ENCODE peak calls at places on chromosome 2, in five cellular contexts. O is fibroblast of villous mesenchyme; B is K562; Y is stimulated activated CD4-positive, alpha-beta T cell treated with anti-CD3 and anti-CD28 coated beads, Interleukin-1b, Interleukin-23, amount 100 ng/mL, for 24 hours; U is activated naive CD8-positive, alpha-beta T cell treated with anti-CD3 and anti-CD28 coated beads, Interleukin-2, amount 50 U/mL, for 16 hours. E is an unnamed sample.

GRCh38 chr2:148643998-148644884 is at the start of gene EPC2:
- DNase-seq in B (peak), Y (peak), U (peak), O (peak), E (peak)

GRCh38 chr2:43340945-43341356 is 114.5 kb upstream of the ZFP36L2 start:
- DNase-seq in O (peak), Y (no peak), B (no peak), U (no peak), E (peak)

GRCh38 chr2:119116411-119117295 is 41.9 kb downstream of the C1QL2 start:
- DNase-seq in B (no peak), Y (no peak), U (no peak), O (no peak), E (no peak)

GRCh38 chr2:160114020-160114419 is 51.6 kb upstream of the PLA2R1 start:
- DNase-seq in B (no peak), Y (no peak), O (no peak), U (no peak), E (no peak)

GRCh38 chr2:230877131-230877736 is 12.5 kb downstream of the ITM2C start:
- DNase-seq in U (no peak), O (no peak), B (no peak), Y (no peak), E (no peak)

GRCh38 chr2:240411261-240412160 is 24.0 kb upstream of the GPC1 start:
- DNase-seq in U (no peak), B (no peak), Y (no peak), O (no peak), E (no peak)

GRCh38 chr2:223633656-223634055 is 31.5 kb upstream of the SCG2 start:
- DNase-seq in U (no peak), Y (no peak), B (no peak), O (no peak), E (no peak)

GRCh38 chr2:110910404-110910803 is 178.0 kb downstream of the ACOXL start:
- DNase-seq in Y (no peak), U (no peak), O (no peak), B (no peak), E (no peak)

GRCh38 chr2:26462511-26463251 is 15.2 kb downstream of the OTOF start:
- DNase-seq in U (no peak), B (peak), O (peak), Y (no peak), E (peak)

GRCh38 chr2:26727641-26728561 is 35.4 kb downstream of the KCNK3 start:
- DNase-seq in O (no peak), Y (no peak), B (peak), U (no peak), E (no peak)

GRCh38 chr2:128280901-128281321 is 37.8 kb downstream of the HS6ST1 start:
- DNase-seq in U (no peak), Y (no peak), B (no peak), O (no peak), E (no peak)

GRCh38 chr2:222038086-222038802 is 260.6 kb downstream of the PAX3 start:
- DNase-seq in Y (no peak), U (no peak), O (peak), B (no peak), E (peak)

GRCh38 chr2:102803897-102804217 is 42.0 kb downstream of the TMEM182 start:
- DNase-seq in Y (no peak), U (no peak), B (no peak), O (no peak), E (no peak)

GRCh38 chr2:233816771-233817170 is 37.6 kb downstream of the HJURP start:
- DNase-seq in Y (no peak), B (no peak), U (no peak), O (no peak), E (no peak)

GRCh38 chr2:36530178-36530982 is 67.6 kb downstream of the FEZ2 start:
- DNase-seq in U (no peak), O (peak), Y (no peak), B (no peak), E (peak)

GRCh38 chr2:12493031-12493513 is 223.7 kb upstream of the TRIB2 start:
- DNase-seq in U (no peak), Y (no peak), O (peak), B (peak), E (peak)

GRCh38 chr2:236785611-236786057 is 216.0 kb downstream of the ACKR3 start:
- DNase-seq in B (no peak), U (no peak), Y (no peak), O (no peak), E (peak)

GRCh38 chr2:202634556-202635440 is at the start of gene FAM117B:
- DNase-seq in O (peak), Y (peak), B (peak), U (peak), E (peak)

GRCh38 chr2:51505533-51505932 is 473.6 kb upstream of the NRXN1 start:
- DNase-seq in B (no peak), Y (no peak), O (no peak), U (no peak), E (no peak)

GRCh38 chr2:83585250-83585649 is 873.8 kb downstream of the SUCLG1 start:
- DNase-seq in Y (no peak), O (no peak), U (no peak), B (no peak), E (no peak)

GRCh38 chr2:187158452-187158851 is 289.6 kb downstream of the CALCRL start:
- DNase-seq in B (no peak), Y (no peak), O (no peak), U (no peak), E (no peak)

GRCh38 chr2:17166506-17166905 is 351.7 kb downstream of the RAD51AP2 start:
- DNase-seq in U (no peak), Y (no peak), B (no peak), O (peak), E (peak)

GRCh38 chr2:68806511-68807109 is 64.6 kb downstream of the BMP10 start:
- DNase-seq in Y (no peak), U (no peak), B (no peak), O (peak), E (peak)

E was measured in amniotic epithelial cell.